ENCODE peak calls at places on chromosomes 1 and 21, in ten cellular contexts. G is pancreas; N is aorta; V is thoracic aorta; W is endodermal cell; I is right cardiac atrium; D is SK-N-SH; O is CD8-positive, alpha-beta T cell; H is IMR-90; C is coronary artery. F is an unnamed sample.

GRCh38 chr1:61329556-61329955 is 247.2 kb downstream of the NFIA start:
- DNase-seq in G (no peak), N (no peak), V (no peak), W (no peak), I (no peak), D (no peak), O (no peak), H (no peak), C (no peak), F (no peak)

GRCh38 chr1:232474821-232475220 is 155.1 kb downstream of the SIPA1L2 start:
- DNase-seq in G (no peak), N (no peak), V (no peak), W (no peak), I (no peak), D (no peak), O (no peak), H (peak), C (no peak), F (no peak)

GRCh38 chr1:40818264-40818961 is 34.8 kb downstream of the KCNQ4 start:
- DNase-seq in G (peak), N (peak), V (no peak), W (peak), I (peak), D (no peak), O (peak), H (no peak), C (no peak), F (peak)

GRCh38 chr1:185646202-185646683 is 87.9 kb upstream of the HMCN1 start:
- DNase-seq in G (peak), N (no peak), V (no peak), W (peak), I (no peak), D (peak), O (no peak), H (peak), C (no peak), F (no peak)

GRCh38 chr1:236806634-236807033 is 11.5 kb downstream of the MTR start:
- DNase-seq in G (no peak), N (no peak), V (no peak), W (no peak), I (no peak), D (no peak), O (no peak), H (no peak), C (no peak), F (no peak)

GRCh38 chr21:35219719-35220118 is 170.6 kb upstream of the RUNX1 start:
- DNase-seq in G (no peak), N (no peak), V (no peak), W (no peak), I (no peak), D (no peak), O (no peak), H (no peak), C (no peak), F (no peak)

GRCh38 chr1:238485062-238485905 is 594.6 kb upstream of the ZP4 start:
- DNase-seq in G (no peak), N (no peak), V (no peak), W (peak), I (no peak), D (no peak), O (no peak), H (peak), C (no peak), F (no peak)

GRCh38 chr1:70518106-70518505 is 107.0 kb downstream of the CTH start:
- DNase-seq in G (no peak), N (no peak), V (no peak), W (no peak), I (no peak), D (no peak), O (no peak), H (no peak), C (no peak), F (no peak)

GRCh38 chr1:243667591-243667990 is 182.5 kb downstream of the AKT3 start:
- DNase-seq in G (no peak), N (no peak), V (no peak), W (no peak), I (no peak), D (no peak), O (no peak), H (no peak), C (no peak), F (no peak)

GRCh38 chr1:11654571-11655262 is at the start of gene FBXO44:
- DNase-seq in G (peak), N (peak), V (no peak), W (peak), I (peak), D (peak), O (peak), H (no peak), C (no peak), F (peak)

DNA sequence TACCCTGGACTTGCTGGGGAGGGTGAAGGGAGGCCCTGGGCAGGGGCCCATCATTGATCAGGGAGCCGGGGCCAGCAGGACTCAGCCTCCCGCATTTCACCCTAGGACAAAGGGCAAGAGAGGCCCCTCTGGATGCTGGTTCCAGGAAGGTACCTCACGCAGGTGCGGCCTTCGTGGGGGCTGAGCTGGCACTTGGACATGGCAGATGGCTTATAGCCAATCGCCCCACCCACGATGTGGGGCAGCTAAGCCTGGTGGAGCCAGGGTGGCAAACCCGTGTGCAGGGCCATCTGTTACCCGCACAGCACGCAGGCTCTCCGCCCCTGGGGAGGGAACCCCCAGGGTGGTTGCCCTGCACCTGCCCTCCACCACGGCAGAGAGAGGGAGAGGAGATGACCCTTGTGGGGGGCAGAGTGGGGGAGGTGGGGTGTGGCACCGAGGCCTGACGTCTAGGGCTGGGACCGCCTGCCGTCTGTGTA is 2.5 kb downstream of the TFF3 start:
- DNase-seq in G (no peak), N (no peak), V (no peak), W (no peak), I (no peak), D (no peak), O (no peak), H (no peak), C (peak), F (no peak)
- H3K4me3 ChIP-seq in G (no peak), N (no peak), V (no peak), W (no peak), I (no peak), D (no peak), O (no peak), H (no peak), C (no peak), F (no peak)

GRCh38 chr1:149931212-149931805 is 3.7 kb upstream of the SF3B4 start:
- DNase-seq in G (no peak), N (no peak), V (no peak), W (no peak), I (no peak), D (no peak), O (no peak), H (peak), C (no peak), F (no peak)
- H3K27ac ChIP-seq in G (no peak), N (no peak), V (no peak), W (no peak), I (no peak), D (no peak), O (no peak), H (no peak), C (no peak), F (no peak)

DNA sequence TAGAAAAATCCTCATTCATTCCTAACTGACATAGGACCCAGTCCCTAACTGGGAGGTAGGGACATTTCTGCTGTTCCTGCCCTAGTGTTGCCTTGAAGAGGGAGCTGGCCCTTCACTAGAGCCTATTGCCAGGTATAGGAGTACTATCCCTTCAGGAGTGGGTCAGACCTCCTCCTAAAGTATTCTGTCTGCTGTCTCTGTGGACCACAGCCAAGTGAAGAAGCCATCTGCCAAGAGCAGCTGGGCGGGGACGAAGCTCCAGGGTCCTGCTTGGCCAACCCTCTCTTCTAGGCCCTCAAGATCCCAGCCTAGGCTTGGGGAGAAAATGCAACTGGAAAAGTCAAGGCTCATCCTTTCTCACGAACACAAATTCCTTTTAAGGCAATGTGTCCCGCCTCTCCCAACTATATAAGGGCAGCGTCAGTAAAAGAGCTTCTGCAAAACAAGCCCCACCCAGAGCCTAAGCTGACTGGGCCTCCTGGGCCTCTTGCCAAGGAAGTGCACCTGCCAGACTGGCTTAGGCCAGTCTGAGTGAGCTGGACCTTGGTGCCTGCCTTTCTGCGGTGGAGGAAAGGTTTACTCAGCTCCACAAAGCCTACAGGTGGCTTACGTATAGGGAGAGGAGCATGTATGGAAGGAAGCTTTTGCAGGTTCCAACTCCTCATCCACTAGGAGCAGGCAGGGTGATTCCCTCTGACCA is 638 bp upstream of the TUFT1 start:
- DNase-seq in G (peak), N (peak), V (peak), W (peak), I (peak), D (no peak), O (peak), H (peak), C (no peak), F (peak)
- H3K4me3 ChIP-seq in G (no peak), N (no peak), V (peak), W (peak), I (peak), D (peak), O (peak), H (peak), C (peak), F (peak)

GRCh38 chr1:231073311-231073710 is 33.3 kb upstream of the FAM89A start:
- DNase-seq in G (no peak), N (no peak), V (no peak), W (no peak), I (no peak), D (no peak), O (no peak), H (no peak), C (no peak), F (no peak)
- H3K27ac ChIP-seq in G (no peak), N (no peak), V (no peak), W (no peak), I (no peak), D (no peak), O (no peak), H (no peak), C (no peak), F (peak)

DNA sequence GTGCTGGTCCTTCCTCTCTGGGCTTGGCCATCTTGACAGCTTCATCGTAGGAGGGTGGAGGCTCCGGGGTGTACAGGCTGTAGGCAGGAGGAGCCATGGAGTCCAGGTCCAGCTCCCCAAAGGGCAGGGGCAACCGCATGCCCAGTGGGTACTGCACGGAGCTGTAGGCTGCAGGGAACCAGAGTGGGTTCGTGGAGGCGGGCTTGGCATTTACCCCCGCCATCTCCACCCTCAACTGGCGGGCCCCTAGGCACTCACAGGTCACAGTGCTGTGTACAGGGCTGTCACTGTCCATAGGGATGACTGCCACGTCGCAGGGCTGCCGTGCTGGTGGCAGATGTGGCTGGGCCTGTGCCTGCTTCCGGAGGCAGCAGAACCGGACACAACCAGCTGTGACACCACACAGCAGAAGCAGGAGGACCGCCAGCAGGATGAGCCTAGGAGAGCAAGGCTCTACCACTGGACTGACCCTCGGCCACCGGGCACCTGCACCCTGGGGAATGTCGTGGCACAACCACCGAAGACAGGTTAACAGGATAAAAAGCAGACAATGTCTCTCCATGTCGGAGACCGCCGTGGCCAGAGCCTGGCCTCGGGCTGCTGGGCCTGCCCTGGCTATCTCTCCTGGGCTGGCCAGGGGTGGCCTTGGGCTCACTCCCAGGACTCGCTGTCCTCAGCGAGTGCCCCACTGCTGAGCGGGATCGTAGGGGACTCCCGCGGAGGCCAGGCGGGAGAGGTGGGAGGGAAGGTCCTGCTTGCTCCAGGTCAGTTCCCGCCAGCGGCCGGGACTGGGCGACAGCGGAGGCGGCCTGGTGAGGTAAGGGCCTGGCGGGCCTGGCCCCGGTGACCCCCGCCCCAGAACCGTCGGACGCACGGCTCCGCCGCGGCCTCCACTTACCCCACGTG is 831 bp downstream of the TMEM52 start:
- DNase-seq in G (peak), N (peak), V (no peak), W (no peak), I (peak), D (no peak), O (no peak), H (no peak), C (no peak), F (no peak)
- H3K4me3 ChIP-seq in G (peak), N (no peak), V (peak), W (peak), I (peak), D (peak), O (peak), H (peak), C (peak), F (peak)

GRCh38 chr21:33846141-33846540 is 69.5 kb downstream of the ATP5PO start:
- DNase-seq in G (no peak), N (no peak), V (no peak), W (no peak), I (no peak), D (no peak), O (no peak), H (no peak), C (no peak), F (no peak)

GRCh38 chr21:33847586-33848251 is 67.9 kb downstream of the ATP5PO start:
- DNase-seq in G (no peak), N (no peak), V (no peak), W (no peak), I (no peak), D (no peak), O (no peak), H (no peak), C (no peak), F (no peak)

GRCh38 chr21:33850401-33850800 is 65.2 kb downstream of the ATP5PO start:
- DNase-seq in G (no peak), N (no peak), V (no peak), W (no peak), I (no peak), D (no peak), O (no peak), H (no peak), C (no peak), F (no peak)

GRCh38 chr21:33849839-33850238 is 65.8 kb downstream of the ATP5PO start:
- DNase-seq in G (no peak), N (no peak), V (no peak), W (no peak), I (no peak), D (no peak), O (no peak), H (no peak), C (no peak), F (no peak)

GRCh38 chr21:33848252-33848953 is 67.2 kb downstream of the ATP5PO start:
- DNase-seq in G (no peak), N (no peak), V (no peak), W (no peak), I (no peak), D (no peak), O (no peak), H (no peak), C (no peak), F (no peak)
- H3K27ac ChIP-seq in G (no peak), N (no peak), V (no peak), W (no peak), I (no peak), D (no peak), O (no peak), H (no peak), C (no peak), F (no peak)

DNA sequence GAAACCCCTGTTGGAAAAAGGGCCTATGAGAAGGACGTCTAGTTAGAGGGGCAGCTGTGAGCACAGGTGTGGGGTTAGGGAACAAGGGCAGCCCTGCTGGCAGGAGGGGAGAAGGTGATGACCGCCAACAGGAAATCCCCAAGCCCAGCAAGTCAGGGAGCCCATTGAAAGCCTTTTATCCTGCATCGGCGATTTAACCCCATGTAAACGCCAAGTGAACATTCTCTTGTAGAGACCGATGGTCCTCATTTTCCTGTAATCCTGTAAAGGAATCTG is 1.1 kb upstream of the BSND start:
- DNase-seq in G (no peak), N (no peak), V (no peak), W (peak), I (no peak), D (no peak), O (no peak), H (no peak), C (no peak), F (no peak)
- H3K4me3 ChIP-seq in G (no peak), N (no peak), V (no peak), W (no peak), I (no peak), D (no peak), O (no peak), H (no peak), C (no peak), F (no peak)

GRCh38 chr1:18661404-18662285 is 31.0 kb downstream of the PAX7 start:
- DNase-seq in G (no peak), N (no peak), V (no peak), W (no peak), I (no peak), D (no peak), O (no peak), H (no peak), C (no peak), F (no peak)

GRCh38 chr1:18653922-18654321 is 23.3 kb downstream of the PAX7 start:
- DNase-seq in G (no peak), N (no peak), V (no peak), W (no peak), I (no peak), D (no peak), O (no peak), H (no peak), C (no peak), F (no peak)

GRCh38 chr1:18654599-18654998 is 24.0 kb downstream of the PAX7 start:
- DNase-seq in G (no peak), N (no peak), V (no peak), W (no peak), I (no peak), D (no peak), O (no peak), H (no peak), C (no peak), F (no peak)

GRCh38 chr1:18658831-18659230 is 28.2 kb downstream of the PAX7 start:
- DNase-seq in G (no peak), N (no peak), V (no peak), W (no peak), I (no peak), D (no peak), O (no peak), H (no peak), C (no peak), F (no peak)

GRCh38 chr1:18657436-18658179 is 27.0 kb downstream of the PAX7 start:
- DNase-seq in G (no peak), N (no peak), V (no peak), W (no peak), I (no peak), D (no peak), O (no peak), H (no peak), C (no peak), F (no peak)
- H3K27ac ChIP-seq in G (no peak), N (no peak), V (no peak), W (peak), I (no peak), D (no peak), O (no peak), H (no peak), C (no peak), F (no peak)